ENCODE peak calls at places on chromosomes 3 and 15, in seven cellular contexts. N, B, C, D, A, I and P are unnamed samples.

GRCh38 chr3:99659032-99659431 is 20.6 kb downstream of the COL8A1 start:
- DNase-seq in A (no peak), N (no peak), D (peak; percentile 99), B (no peak), C (no peak), I (peak; percentile 31), P (no peak)

GRCh38 chr3:40397912-40398311 is 10.9 kb downstream of the ENTPD3 start:
- DNase-seq in D (no peak), A (no peak), C (no peak), I (no peak), B (no peak), N (no peak), P (no peak)

GRCh38 chr3:187808466-187809291 is 63.4 kb upstream of the BCL6 start:
- DNase-seq in D (no peak), I (peak; percentile 54), A (no peak), C (peak; percentile 41), B (no peak), N (no peak), P (no peak)

GRCh38 chr3:154143873-154144272 is 22.7 kb downstream of the ARHGEF26 start:
- DNase-seq in D (no peak), N (no peak), I (no peak), A (no peak), C (no peak), B (no peak), P (no peak)

GRCh38 chr3:105608623-105609022 is 241.9 kb downstream of the ALCAM start:
- DNase-seq in D (no peak), N (no peak), A (no peak), I (no peak), C (no peak), B (no peak), P (no peak)

GRCh38 chr15:90936823-90937222 is 1.7 kb downstream of the UNC45A start:
- DNase-seq in D (no peak), A (no peak), I (no peak), C (no peak), B (no peak), N (no peak), P (no peak)

GRCh38 chr15:58466566-58466965 is 34.8 kb downstream of the LIPC start:
- DNase-seq in B (no peak), N (no peak), D (no peak), C (no peak), A (no peak), I (no peak), P (no peak)

GRCh38 chr3:87218560-87218959 is 8.5 kb upstream of the CHMP2B start:
- DNase-seq in I (no peak), C (no peak), B (no peak), A (no peak), D (no peak), N (no peak), P (no peak)

GRCh38 chr15:26639976-26640375 is 132.9 kb downstream of the GABRB3 start:
- DNase-seq in B (no peak), D (no peak), I (no peak), A (no peak), C (no peak), N (no peak), P (no peak)

GRCh38 chr15:64682255-64682654 is 93.1 kb downstream of the RBPMS2 start:
- DNase-seq in C (no peak), I (no peak), N (no peak), D (no peak), B (no peak), A (no peak), P (no peak)

GRCh38 chr15:38610748-38611147 is 46.1 kb upstream of the RASGRP1 start:
- DNase-seq in B (no peak), C (no peak), N (no peak), I (no peak), D (no peak), A (no peak), P (no peak)

GRCh38 chr3:146037697-146038096 is 123.3 kb downstream of the PLOD2 start:
- DNase-seq in C (no peak), I (no peak), A (no peak), N (no peak), D (peak; percentile 15), B (no peak), P (no peak)

GRCh38 chr3:89059201-89059600 is 48.2 kb upstream of the EPHA3 start:
- DNase-seq in N (peak; percentile 32), A (no peak), C (no peak), D (peak; percentile 40), I (no peak), B (no peak), P (no peak)

GRCh38 chr3:161770532-161771386 is 274.2 kb downstream of the OTOL1 start:
- DNase-seq in B (no peak), C (no peak), I (no peak), A (no peak), N (no peak), D (peak; percentile 27), P (no peak)

GRCh38 chr15:68097029-68097428 is 42.9 kb downstream of the PIAS1 start:
- DNase-seq in D (peak; percentile 11), B (no peak), A (no peak), N (no peak), I (peak; percentile 48), C (no peak), P (no peak)
- H3K9me3 ChIP-seq in D (no peaks in the 10 kb centered on the region), B (peaks cover 9% of the 10 kb centered on the region), A (no peaks in the 10 kb centered on the region), N (no peaks in the 10 kb centered on the region), I (peaks cover 20% of the 10 kb centered on the region), C (peaks cover 12% of the 10 kb centered on the region), P (no peaks in the 10 kb centered on the region)

DNA sequence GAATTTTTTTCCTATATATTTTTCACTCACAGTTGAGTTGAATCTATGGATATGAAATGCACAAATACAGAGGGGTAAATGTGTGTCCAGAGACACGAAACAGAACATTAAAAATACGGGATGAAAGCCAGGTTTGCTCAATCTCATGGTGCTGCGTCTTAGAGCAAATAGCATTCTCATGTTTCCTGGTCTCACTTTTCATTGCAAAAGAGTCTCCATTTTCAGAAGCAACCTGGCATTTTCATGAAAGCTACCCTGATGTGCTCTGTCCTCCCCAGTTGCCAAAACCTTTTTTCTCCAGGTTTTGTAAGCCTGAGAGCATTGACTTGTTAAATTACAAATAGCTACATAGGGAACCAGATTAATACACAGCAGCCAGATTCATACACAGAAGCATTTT is 49.5 kb upstream of the MBNL1 start:
- DNase-seq in A (no peak), I (no peak), N (no peak), D (peak; percentile 60), B (no peak), C (no peak), P (no peak)
- H3K9me3 ChIP-seq in A (no peaks in the 10 kb centered on the region), I (no peaks in the 10 kb centered on the region), N (no peaks in the 10 kb centered on the region), D (no peaks in the 10 kb centered on the region), B (no peaks in the 10 kb centered on the region), C (no peaks in the 10 kb centered on the region), P (no peaks in the 10 kb centered on the region)

GRCh38 chr15:50773389-50773788 is 7.9 kb upstream of the SPPL2A start:
- DNase-seq in A (no peak), I (no peak), D (no peak), B (no peak), N (no peak), C (no peak), P (no peak)

GRCh38 chr15:50783895-50784294 is 18.4 kb upstream of the SPPL2A start:
- DNase-seq in C (no peak), B (no peak), I (no peak), N (no peak), D (no peak), A (no peak), P (no peak)

GRCh38 chr15:50777045-50777444 is 11.5 kb upstream of the SPPL2A start:
- DNase-seq in I (peak; percentile 21), N (no peak), A (no peak), D (no peak), B (no peak), C (no peak), P (no peak)

GRCh38 chr15:50774450-50774849 is 8.9 kb upstream of the SPPL2A start:
- DNase-seq in A (no peak), B (no peak), D (no peak), N (no peak), I (peak; percentile 49), C (no peak), P (no peak)

DNA sequence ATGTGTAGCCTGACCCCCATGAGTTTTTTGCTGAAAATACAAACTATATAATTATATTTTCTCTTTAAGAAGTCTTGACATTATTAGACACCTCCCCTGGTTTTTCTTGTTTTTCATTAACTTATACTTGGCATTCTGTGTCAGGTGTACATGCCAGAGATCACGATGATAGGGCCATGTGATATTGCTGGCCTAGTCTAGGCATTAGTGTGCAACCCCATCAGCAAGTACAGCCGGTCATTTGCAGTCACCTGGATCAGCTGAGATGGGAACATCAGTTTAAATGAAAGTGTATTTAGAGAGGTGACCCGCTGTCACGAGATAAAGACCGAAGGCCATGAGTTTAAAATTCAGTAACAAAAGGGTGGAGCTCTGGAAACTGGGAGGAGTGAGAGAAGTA is 12.6 kb upstream of the SPPL2A start:
- DNase-seq in I (no peak), B (no peak), C (no peak), D (no peak), N (no peak), A (no peak), P (no peak)
- H3K9me3 ChIP-seq in I (no peaks in the 10 kb centered on the region), B (no peaks in the 10 kb centered on the region), C (no peaks in the 10 kb centered on the region), D (no peaks in the 10 kb centered on the region), N (no peaks in the 10 kb centered on the region), A (no peaks in the 10 kb centered on the region), P (no peaks in the 10 kb centered on the region)

DNA sequence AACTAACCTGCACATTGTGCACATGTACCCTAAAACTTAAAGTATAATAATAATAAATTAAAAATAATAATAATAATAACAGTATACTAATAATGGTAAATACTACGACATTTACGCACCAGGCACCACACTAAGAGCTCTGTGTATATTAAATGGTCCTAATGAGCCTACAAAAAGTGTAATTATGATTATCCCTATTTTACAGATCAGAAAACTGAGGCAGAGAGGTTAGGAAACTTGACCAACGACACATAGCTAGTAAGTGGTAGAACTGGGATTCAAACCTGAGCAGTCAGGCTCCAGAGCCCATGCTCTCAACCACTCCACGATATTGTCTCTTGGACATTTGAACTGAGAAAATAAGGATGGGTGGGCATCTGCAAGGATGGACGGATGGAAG is 15.0 kb downstream of the KIF7 start:
- DNase-seq in D (no peak), A (no peak), B (peak; percentile 9), I (no peak), C (no peak), N (no peak), P (no peak)
- H3K9me3 ChIP-seq in D (no peaks in the 10 kb centered on the region), A (no peaks in the 10 kb centered on the region), B (no peaks in the 10 kb centered on the region), I (peaks cover 12% of the 10 kb centered on the region), C (no peaks in the 10 kb centered on the region), N (no peaks in the 10 kb centered on the region), P (no peaks in the 10 kb centered on the region)

DNA sequence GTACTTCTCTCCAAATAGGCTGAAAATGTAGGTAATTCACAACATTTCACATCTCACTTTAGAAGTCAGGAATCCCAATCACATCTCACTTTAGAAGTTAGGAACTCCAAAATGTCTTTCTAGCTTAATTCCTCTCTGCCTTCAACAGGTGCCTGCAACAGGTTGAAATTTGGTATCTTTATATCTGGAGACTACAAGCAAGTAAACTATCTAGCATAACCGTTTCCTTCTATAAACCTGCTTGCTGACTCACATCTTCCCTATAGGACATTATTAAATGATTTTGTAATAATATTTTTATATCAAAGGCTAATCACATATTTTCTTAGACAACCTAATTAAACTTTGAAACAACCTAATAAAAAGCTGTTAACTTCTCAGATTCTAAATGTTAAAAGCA is 18.2 kb downstream of the RFX7 start:
- DNase-seq in B (no peak), C (no peak), I (no peak), N (no peak), A (no peak), D (no peak), P (no peak)
- H3K9me3 ChIP-seq in B (no peaks in the 10 kb centered on the region), C (no peaks in the 10 kb centered on the region), I (peaks cover 52% of the 10 kb centered on the region), N (no peaks in the 10 kb centered on the region), A (no peaks in the 10 kb centered on the region), D (no peaks in the 10 kb centered on the region), P (peaks cover 12% of the 10 kb centered on the region)